ENCODE peak calls at places on chromosomes 2 and 18, in six cellular contexts. S, A, Q, K, W and N are unnamed samples.

GRCh38 chr2:74014813-74015212 is 30.1 kb downstream of the TET3 start:
- DNase-seq in S (no peak), A (no peak), Q (no peak), K (no peak), W (no peak), N (no peak)

GRCh38 chr2:172094319-172095145 is 8.2 kb downstream of the DLX2 start:
- DNase-seq in S (no peak), A (no peak), Q (no peak), K (no peak), W (peak; percentile 72), N (no peak)

GRCh38 chr2:162244559-162245031 is 1.4 kb upstream of the FAP start:
- DNase-seq in S (no peak), A (peak; percentile 29), Q (no peak), K (no peak), W (no peak), N (peak; percentile 78)

GRCh38 chr2:85930129-85931124 is 41.6 kb upstream of the ST3GAL5 start:
- DNase-seq in S (no peak), A (no peak), Q (no peak), K (no peak), W (no peak), N (no peak)

GRCh38 chr2:44715671-44716077 is 225.8 kb upstream of the SIX3 start:
- DNase-seq in S (no peak), A (no peak), Q (peak; percentile 17), K (no peak), W (peak; percentile 85), N (no peak)

GRCh38 chr2:97935719-97936161 is 60.0 kb downstream of the TMEM131 start:
- DNase-seq in S (no peak), A (no peak), Q (no peak), K (no peak), W (peak; percentile 25), N (no peak)

GRCh38 chr2:23436346-23437099 is 51.5 kb downstream of the KLHL29 start:
- DNase-seq in S (no peak), A (no peak), Q (no peak), K (no peak), W (peak; percentile 54), N (peak; percentile 68)

GRCh38 chr2:98771771-98772521 is 41.0 kb upstream of the MGAT4A start:
- DNase-seq in S (peak; percentile 35), A (no peak), Q (no peak), K (no peak), W (no peak), N (no peak)

GRCh38 chr2:216596986-216597509 is 36.2 kb upstream of the IGFBP2 start:
- DNase-seq in S (no peak), A (no peak), Q (no peak), K (no peak), W (no peak), N (no peak)

GRCh38 chr18:5238371-5238758 is 41.3 kb upstream of the AKAIN1 start:
- DNase-seq in S (peak; percentile 31), A (peak; percentile 34), Q (peak; percentile 10), K (peak; percentile 16), W (peak; percentile 38), N (peak; percentile 70)

GRCh38 chr2:180747728-180748127 is 232.7 kb upstream of the UBE2E3 start:
- DNase-seq in S (no peak), A (no peak), Q (no peak), K (no peak), W (no peak), N (no peak)

DNA sequence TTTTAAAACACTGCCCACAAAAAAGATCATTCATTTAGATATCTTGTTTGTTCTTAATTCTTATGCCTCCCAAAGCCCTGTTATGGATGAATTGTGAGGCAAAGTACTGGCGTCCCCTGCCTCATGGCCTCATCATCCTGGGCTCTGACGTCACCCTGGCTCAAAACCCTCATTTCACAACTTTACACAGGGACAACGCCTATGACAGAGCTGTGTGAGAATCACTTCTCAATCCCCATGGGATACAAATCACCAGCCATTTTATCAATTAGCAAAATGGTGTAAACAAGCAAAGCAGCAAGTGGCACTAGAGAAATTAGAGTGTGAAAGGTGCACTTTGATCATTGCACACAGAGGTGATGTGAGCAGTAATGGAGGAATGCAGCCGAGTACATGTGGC is 16.6 kb downstream of the FHOD3 start:
- DNase-seq in S (no peak), A (peak; percentile 57), Q (no peak), K (peak; percentile 49), W (no peak), N (no peak)
- H3K4me1 ChIP-seq in S (no peaks in the 10 kb centered on the region), A (peaks cover 17% of the 10 kb centered on the region), Q (peaks cover 46% of the 10 kb centered on the region), K (no peaks in the 10 kb centered on the region), W (peaks cover 9% of the 10 kb centered on the region), N (no peaks in the 10 kb centered on the region)

GRCh38 chr2:47054867-47055266 is 100.2 kb downstream of the STPG4 start:
- DNase-seq in S (no peak), A (no peak), Q (no peak), K (no peak), W (no peak), N (no peak)
- H3K27ac ChIP-seq in S (no peak overlapping the region), A (peak overlapping the region; percentile 77), Q (peak overlapping the region; percentile 72), K (no peak overlapping the region), W (no peak overlapping the region), N (peak overlapping the region; percentile 83)

DNA sequence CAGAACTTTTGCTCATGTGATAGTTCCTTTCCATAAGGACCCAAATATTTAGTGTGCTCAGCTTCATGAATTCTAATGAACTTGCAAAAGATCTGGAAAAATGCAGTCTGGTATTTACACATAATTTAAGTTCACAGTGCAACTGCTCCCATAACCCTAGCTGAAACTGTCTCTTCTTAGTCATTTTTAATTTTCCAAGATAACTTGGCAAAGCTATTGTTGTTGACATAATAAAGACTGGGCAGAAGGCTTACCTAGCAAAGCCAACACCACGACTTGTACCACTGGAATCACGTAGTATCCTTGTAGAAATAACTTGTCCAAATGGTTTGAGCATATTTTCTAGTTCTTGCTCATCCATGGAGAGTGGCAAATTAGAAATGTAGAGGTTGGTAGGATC is 103.0 kb upstream of the ITGB6 start:
- DNase-seq in S (no peak), A (no peak), Q (no peak), K (no peak), W (no peak), N (no peak)
- H3K4me1 ChIP-seq in S (peaks cover 5% of the 10 kb centered on the region), A (peaks cover 26% of the 10 kb centered on the region), Q (peaks cover 56% of the 10 kb centered on the region), K (no peaks in the 10 kb centered on the region), W (peaks cover 11% of the 10 kb centered on the region), N (peaks cover 45% of the 10 kb centered on the region)

GRCh38 chr18:49186242-49186641 is 235.5 kb upstream of the SMAD7 start:
- DNase-seq in S (no peak), A (no peak), Q (no peak), K (no peak), W (no peak), N (no peak)

GRCh38 chr18:49189772-49190171 is 239.0 kb upstream of the SMAD7 start:
- DNase-seq in S (no peak), A (no peak), Q (no peak), K (no peak), W (no peak), N (no peak)

GRCh38 chr18:49183921-49184320 is 233.2 kb upstream of the SMAD7 start:
- DNase-seq in S (no peak), A (no peak), Q (no peak), K (no peak), W (no peak), N (no peak)

DNA sequence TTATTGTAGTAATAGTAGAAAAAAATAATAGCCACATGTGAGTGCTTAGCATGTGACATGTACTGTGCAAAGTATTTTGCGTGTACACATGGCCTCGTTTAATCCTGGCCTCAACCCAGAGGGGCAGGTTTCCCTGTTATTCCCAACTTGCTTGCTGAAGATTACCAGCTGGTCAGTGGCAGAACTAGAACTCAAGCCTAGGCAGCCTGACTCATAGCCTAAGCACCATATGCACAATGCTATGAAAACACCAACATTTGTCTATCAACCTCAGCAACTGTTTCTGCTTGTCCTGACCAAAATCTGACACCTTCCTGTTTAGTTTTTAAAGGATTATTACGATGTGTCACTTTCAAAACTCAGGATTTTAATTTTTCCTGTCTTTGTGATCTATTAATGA is 234.9 kb upstream of the SMAD7 start:
- DNase-seq in S (no peak), A (no peak), Q (no peak), K (no peak), W (no peak), N (no peak)
- H3K27ac ChIP-seq in S (no peak overlapping the region), A (no peak overlapping the region), Q (no peak overlapping the region), K (no peak overlapping the region), W (no peak overlapping the region), N (no peak overlapping the region)

GRCh38 chr2:127512362-127512761 is 13.9 kb downstream of the IWS1 start:
- DNase-seq in S (no peak), A (no peak), Q (no peak), K (no peak), W (no peak), N (no peak)
- H3K4me1 ChIP-seq in S (peaks cover 36% of the 10 kb centered on the region), A (peaks cover 97% of the 10 kb centered on the region), Q (peaks cover 74% of the 10 kb centered on the region), K (no peaks in the 10 kb centered on the region), W (peaks cover 45% of the 10 kb centered on the region), N (no peaks in the 10 kb centered on the region)

GRCh38 chr2:55282110-55282917 is 13.3 kb upstream of the MTIF2 start:
- DNase-seq in S (peak; percentile 81), A (peak; percentile 91), Q (peak; percentile 88), K (peak; percentile 67), W (peak; percentile 87), N (peak; percentile 92)

GRCh38 chr2:55277310-55277709 is 8.3 kb upstream of the MTIF2 start:
- DNase-seq in S (no peak), A (no peak), Q (no peak), K (no peak), W (no peak), N (no peak)

DNA sequence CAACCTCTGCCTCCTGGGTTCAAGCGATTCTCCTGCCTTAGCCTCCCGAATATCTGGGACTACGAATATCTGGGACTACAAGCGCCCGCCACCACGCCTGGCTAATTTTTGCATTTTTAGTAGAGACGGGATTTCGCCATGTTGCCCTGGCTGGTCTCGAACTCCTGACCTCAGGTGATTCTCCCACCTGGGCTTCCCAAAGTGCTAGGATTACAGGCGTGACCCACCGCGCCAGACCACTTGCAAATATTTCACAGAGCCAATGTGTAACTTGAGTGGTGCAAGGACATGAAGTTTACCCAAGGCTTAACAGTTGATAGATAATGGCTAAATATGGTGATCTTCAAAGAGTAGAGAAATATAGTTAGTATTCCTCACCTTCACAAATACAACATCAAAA is 14.1 kb upstream of the MTIF2 start:
- DNase-seq in S (no peak), A (no peak), Q (no peak), K (no peak), W (no peak), N (no peak)
- H3K27ac ChIP-seq in S (peak overlapping the region; percentile 89), A (peak overlapping the region; percentile 88), Q (peak overlapping the region; percentile 93), K (no peak overlapping the region), W (peak overlapping the region; percentile 96), N (peak overlapping the region; percentile 96)

DNA sequence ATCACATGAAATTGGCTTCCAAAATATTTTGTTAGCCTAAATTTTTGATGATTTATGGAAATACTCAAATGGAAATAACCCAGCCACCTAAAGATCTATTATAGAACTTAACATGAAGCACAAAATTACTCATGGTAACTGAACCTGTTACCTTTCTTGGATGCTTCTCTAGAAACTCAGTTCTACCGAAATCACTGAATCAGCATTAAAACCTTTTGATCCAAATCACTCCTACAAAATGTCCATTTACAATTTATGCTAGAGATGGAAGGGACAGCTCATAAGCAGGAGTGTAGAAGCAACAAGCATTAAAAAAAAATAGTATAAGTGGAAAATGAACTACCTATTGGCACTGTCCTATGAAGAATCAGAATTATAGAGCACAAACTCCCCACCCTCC is 2.1 kb downstream of the PRPF40A start:
- DNase-seq in S (no peak), A (no peak), Q (no peak), K (no peak), W (no peak), N (no peak)
- H3K4me1 ChIP-seq in S (peaks cover 28% of the 10 kb centered on the region), A (peaks cover 40% of the 10 kb centered on the region), Q (peaks cover 26% of the 10 kb centered on the region), K (no peaks in the 10 kb centered on the region), W (peaks cover 10% of the 10 kb centered on the region), N (no peaks in the 10 kb centered on the region)

GRCh38 chr2:207256026-207256425 is 90.3 kb upstream of the KLF7 start:
- DNase-seq in S (no peak), A (no peak), Q (no peak), K (no peak), W (no peak), N (no peak)
- H3K27ac ChIP-seq in S (no peak overlapping the region), A (no peak overlapping the region), Q (no peak overlapping the region), K (no peak overlapping the region), W (no peak overlapping the region), N (peak overlapping the region; percentile 85)